ENCODE peak calls at places on chromosome 14, in eight cellular contexts. One of them, this sample, is unnamed.

GRCh38 chr14:93036652-93037341 is 78.9 kb downstream of the ITPK1 start:
- DNase-seq in progenitor cell of endocrine pancreas: no peak
- DNase-seq in fibroblast of villous mesenchyme: peak; percentile 32
- DNase-seq in HL-60: no peak
- DNase-seq in spleen: peak; percentile 63
- DNase-seq in stomach: no peak
- DNase-seq in AG10803: peak; percentile 38
- DNase-seq in epithelial cell of esophagus: no peak
- DNase-seq in this sample: no peak

GRCh38 chr14:90600619-90601018 is 203.8 kb downstream of the CALM1 start:
- DNase-seq in progenitor cell of endocrine pancreas: no peak
- DNase-seq in fibroblast of villous mesenchyme: no peak
- DNase-seq in HL-60: no peak
- DNase-seq in spleen: no peak
- DNase-seq in stomach: no peak
- DNase-seq in AG10803: no peak
- DNase-seq in epithelial cell of esophagus: no peak
- DNase-seq in this sample: no peak

GRCh38 chr14:70655110-70655826 is 13.6 kb downstream of the TTC9 start:
- DNase-seq in progenitor cell of endocrine pancreas: no peak
- DNase-seq in fibroblast of villous mesenchyme: no peak
- DNase-seq in HL-60: peak; percentile 84
- DNase-seq in spleen: peak; percentile 92
- DNase-seq in stomach: peak; percentile 34
- DNase-seq in AG10803: no peak
- DNase-seq in epithelial cell of esophagus: no peak
- DNase-seq in this sample: peak; percentile 24

GRCh38 chr14:78697341-78697740 is 527.2 kb downstream of the NRXN3 start:
- DNase-seq in progenitor cell of endocrine pancreas: no peak
- DNase-seq in fibroblast of villous mesenchyme: peak; percentile 11
- DNase-seq in HL-60: no peak
- DNase-seq in spleen: no peak
- DNase-seq in stomach: no peak
- DNase-seq in AG10803: peak; percentile 58
- DNase-seq in epithelial cell of esophagus: peak; percentile 29
- DNase-seq in this sample: no peak

GRCh38 chr14:64823305-64823985 is 56.3 kb downstream of the SPTB start:
- DNase-seq in progenitor cell of endocrine pancreas: peak; percentile 70
- DNase-seq in fibroblast of villous mesenchyme: peak; percentile 70
- DNase-seq in HL-60: peak; percentile 61
- DNase-seq in spleen: peak; percentile 92
- DNase-seq in stomach: peak; percentile 84
- DNase-seq in AG10803: peak; percentile 70
- DNase-seq in epithelial cell of esophagus: peak; percentile 71
- DNase-seq in this sample: peak; percentile 60

GRCh38 chr14:63342381-63342780 is 23.6 kb upstream of the GPHB5 start:
- DNase-seq in progenitor cell of endocrine pancreas: no peak
- DNase-seq in fibroblast of villous mesenchyme: no peak
- DNase-seq in HL-60: no peak
- DNase-seq in spleen: no peak
- DNase-seq in stomach: no peak
- DNase-seq in AG10803: peak; percentile 17
- DNase-seq in epithelial cell of esophagus: peak; percentile 24
- DNase-seq in this sample: no peak

GRCh38 chr14:75240781-75241180 is 37.8 kb upstream of the FOS start:
- DNase-seq in progenitor cell of endocrine pancreas: no peak
- DNase-seq in fibroblast of villous mesenchyme: no peak
- DNase-seq in HL-60: no peak
- DNase-seq in spleen: no peak
- DNase-seq in stomach: no peak
- DNase-seq in AG10803: no peak
- DNase-seq in epithelial cell of esophagus: no peak
- DNase-seq in this sample: no peak

GRCh38 chr14:50109342-50109741 is 7.0 kb downstream of the VCPKMT start:
- DNase-seq in progenitor cell of endocrine pancreas: no peak
- DNase-seq in fibroblast of villous mesenchyme: peak; percentile 22
- DNase-seq in HL-60: no peak
- DNase-seq in spleen: no peak
- DNase-seq in stomach: no peak
- DNase-seq in AG10803: peak; percentile 18
- DNase-seq in epithelial cell of esophagus: peak; percentile 20
- DNase-seq in this sample: no peak

GRCh38 chr14:106530031-106530422 is 1003.6 kb downstream of the TMEM121 start:
- DNase-seq in progenitor cell of endocrine pancreas: no peak
- DNase-seq in fibroblast of villous mesenchyme: no peak
- DNase-seq in HL-60: no peak
- DNase-seq in spleen: no peak
- DNase-seq in stomach: no peak
- DNase-seq in AG10803: no peak
- DNase-seq in epithelial cell of esophagus: no peak
- DNase-seq in this sample: no peak

GRCh38 chr14:106528717-106529116 is 1002.3 kb downstream of the TMEM121 start:
- DNase-seq in progenitor cell of endocrine pancreas: no peak
- DNase-seq in fibroblast of villous mesenchyme: no peak
- DNase-seq in HL-60: no peak
- DNase-seq in spleen: no peak
- DNase-seq in stomach: no peak
- DNase-seq in AG10803: no peak
- DNase-seq in epithelial cell of esophagus: no peak
- DNase-seq in this sample: no peak

DNA sequence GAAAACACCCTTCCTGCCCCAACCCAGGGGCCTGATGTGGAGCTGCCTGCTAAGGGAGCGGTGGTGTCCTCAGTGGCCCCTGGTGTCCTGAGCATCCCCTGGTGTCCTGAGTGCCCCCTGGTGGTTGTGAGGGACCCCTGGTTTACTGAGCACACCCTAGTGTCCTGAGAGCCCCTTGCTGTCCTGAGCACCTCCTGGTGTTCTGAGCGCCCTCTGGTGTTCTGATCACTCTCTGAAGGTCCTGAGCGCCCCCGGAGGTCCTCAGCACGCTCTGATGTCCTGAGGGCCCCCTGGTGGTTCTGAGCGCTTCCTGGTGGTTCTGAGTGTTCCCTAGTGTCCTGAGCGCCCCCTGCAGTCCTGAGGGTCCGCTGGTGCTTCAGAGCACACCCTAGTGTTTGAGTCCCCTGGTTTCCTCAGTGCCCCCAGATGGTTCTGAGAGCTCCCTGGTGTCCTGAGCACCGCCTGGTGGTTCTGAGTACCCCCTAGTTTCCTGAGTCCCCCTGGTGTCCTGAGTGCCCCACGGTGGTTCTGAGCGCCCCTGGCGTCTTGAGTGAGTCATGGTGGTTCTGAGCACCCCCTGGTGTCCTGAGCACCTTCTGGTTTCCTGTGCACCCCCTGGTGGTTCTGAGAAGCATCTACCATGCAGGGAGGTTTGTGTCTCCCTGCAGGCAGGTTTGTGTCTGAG is 1004.2 kb downstream of the TMEM121 start:
- DNase-seq in progenitor cell of endocrine pancreas: no peak
- DNase-seq in fibroblast of villous mesenchyme: no peak
- DNase-seq in HL-60: no peak
- DNase-seq in spleen: no peak
- DNase-seq in stomach: no peak
- DNase-seq in AG10803: no peak
- DNase-seq in epithelial cell of esophagus: no peak
- DNase-seq in this sample: peak; percentile 28
- TF ChIP-seq CTCF in progenitor cell of endocrine pancreas: no peak
- TF ChIP-seq CTCF in fibroblast of villous mesenchyme: no peak
- TF ChIP-seq CTCF in HL-60: no peak
- TF ChIP-seq CTCF in spleen: peak; percentile 10
- TF ChIP-seq CTCF in stomach: no peak
- TF ChIP-seq CTCF in AG10803: no peak
- TF ChIP-seq CTCF in epithelial cell of esophagus: no peak
- TF ChIP-seq CTCF in this sample: peak; percentile 32

GRCh38 chr14:96205059-96205993 is 687 bp downstream of the BDKRB2 start:
- DNase-seq in progenitor cell of endocrine pancreas: no peak
- DNase-seq in fibroblast of villous mesenchyme: no peak
- DNase-seq in HL-60: no peak
- DNase-seq in spleen: no peak
- DNase-seq in stomach: no peak
- DNase-seq in AG10803: no peak
- DNase-seq in epithelial cell of esophagus: peak; percentile 88
- DNase-seq in this sample: no peak

GRCh38 chr14:96205994-96206392 is 1.4 kb downstream of the BDKRB2 start:
- DNase-seq in progenitor cell of endocrine pancreas: no peak
- DNase-seq in fibroblast of villous mesenchyme: no peak
- DNase-seq in HL-60: peak; percentile 31
- DNase-seq in spleen: no peak
- DNase-seq in stomach: no peak
- DNase-seq in AG10803: peak; percentile 33
- DNase-seq in epithelial cell of esophagus: no peak
- DNase-seq in this sample: no peak

GRCh38 chr14:96204151-96205058 is at the start of gene BDKRB2:
- DNase-seq in progenitor cell of endocrine pancreas: peak; percentile 51
- DNase-seq in fibroblast of villous mesenchyme: peak; percentile 90
- DNase-seq in HL-60: peak; percentile 38
- DNase-seq in spleen: peak; percentile 74
- DNase-seq in stomach: peak; percentile 72
- DNase-seq in AG10803: peak; percentile 78
- DNase-seq in epithelial cell of esophagus: peak; percentile 87
- DNase-seq in this sample: no peak

GRCh38 chr14:96207686-96208085 is 3.0 kb downstream of the BDKRB2 start:
- DNase-seq in progenitor cell of endocrine pancreas: no peak
- DNase-seq in fibroblast of villous mesenchyme: no peak
- DNase-seq in HL-60: no peak
- DNase-seq in spleen: no peak
- DNase-seq in stomach: no peak
- DNase-seq in AG10803: no peak
- DNase-seq in epithelial cell of esophagus: peak; percentile 70
- DNase-seq in this sample: no peak

DNA sequence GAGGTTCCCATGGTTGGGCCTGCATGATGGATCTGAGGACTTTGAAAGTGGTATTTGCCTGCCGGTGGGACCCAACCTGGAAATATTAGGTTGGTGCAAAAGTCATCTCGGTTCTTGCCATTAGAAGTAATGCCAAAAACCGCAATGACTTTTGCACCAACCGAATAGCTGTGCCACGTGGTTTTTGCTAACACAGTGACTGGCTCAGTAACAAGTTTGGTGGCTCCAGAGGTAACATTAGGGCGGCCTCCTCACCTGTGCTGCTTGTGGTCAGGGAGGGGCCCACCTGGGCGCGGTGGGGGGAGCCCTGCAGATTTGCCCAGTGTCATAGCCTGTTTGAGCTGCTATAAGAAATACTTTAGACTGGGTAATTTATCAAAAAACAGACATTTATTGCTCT is 1.8 kb downstream of the BDKRB2 start:
- DNase-seq in progenitor cell of endocrine pancreas: no peak
- DNase-seq in fibroblast of villous mesenchyme: no peak
- DNase-seq in HL-60: no peak
- DNase-seq in spleen: no peak
- DNase-seq in stomach: no peak
- DNase-seq in AG10803: no peak
- DNase-seq in epithelial cell of esophagus: peak; percentile 39
- DNase-seq in this sample: no peak
- TF ChIP-seq CTCF in progenitor cell of endocrine pancreas: no peak
- TF ChIP-seq CTCF in fibroblast of villous mesenchyme: no peak
- TF ChIP-seq CTCF in HL-60: no peak
- TF ChIP-seq CTCF in spleen: no peak
- TF ChIP-seq CTCF in stomach: no peak
- TF ChIP-seq CTCF in AG10803: no peak
- TF ChIP-seq CTCF in epithelial cell of esophagus: no peak
- TF ChIP-seq CTCF in this sample: no peak

DNA sequence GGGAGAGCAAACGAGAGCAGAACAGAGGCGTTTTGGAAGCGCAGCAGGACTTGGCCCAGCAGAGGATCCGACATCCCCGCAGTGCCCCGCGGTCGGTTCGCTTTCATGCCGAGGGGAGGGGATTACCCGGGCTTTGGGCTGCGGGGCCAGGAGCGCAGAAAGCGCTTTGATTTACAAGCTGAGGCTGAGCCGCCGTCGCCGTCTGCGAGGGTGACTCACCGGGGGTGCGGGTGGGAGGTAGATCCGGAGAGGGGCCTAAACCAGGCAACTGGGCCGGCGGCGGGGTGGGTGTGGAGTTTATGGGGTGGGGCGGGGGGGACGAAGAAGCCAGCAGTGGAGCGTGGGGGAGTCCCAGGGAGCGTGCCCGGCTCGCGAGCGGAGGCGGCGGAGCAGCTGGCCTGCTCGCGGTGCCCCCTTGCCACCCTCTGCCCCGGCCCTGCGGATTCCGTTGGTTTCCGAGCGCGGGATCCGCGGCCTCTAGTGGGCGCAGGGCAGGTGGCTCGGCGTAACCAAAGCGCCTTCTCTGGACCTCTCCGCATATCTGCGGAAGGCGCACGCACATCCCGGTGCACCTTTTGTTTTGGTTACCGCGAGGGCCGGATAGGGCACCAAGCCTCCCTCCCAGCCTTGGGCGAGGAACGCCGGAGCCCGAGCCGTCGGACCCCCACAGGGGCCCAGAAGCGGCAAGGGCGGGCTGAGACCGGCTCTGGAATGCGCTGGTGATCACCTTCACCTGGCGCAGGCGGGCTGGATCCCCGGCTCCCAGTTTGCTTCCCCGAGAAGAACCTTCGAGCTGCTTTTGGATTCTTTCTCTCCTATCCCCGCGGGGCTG is 2.6 kb downstream of the SIX4 start:
- DNase-seq in progenitor cell of endocrine pancreas: peak; percentile 37
- DNase-seq in fibroblast of villous mesenchyme: peak; percentile 55
- DNase-seq in HL-60: peak; percentile 25
- DNase-seq in spleen: peak; percentile 79
- DNase-seq in stomach: peak; percentile 44
- DNase-seq in AG10803: peak; percentile 40
- DNase-seq in epithelial cell of esophagus: peak; percentile 65
- DNase-seq in this sample: peak; percentile 44
- TF ChIP-seq CTCF in progenitor cell of endocrine pancreas: peak; percentile 64
- TF ChIP-seq CTCF in fibroblast of villous mesenchyme: peak; percentile 37
- TF ChIP-seq CTCF in HL-60: peak; percentile 11
- TF ChIP-seq CTCF in spleen: no peak
- TF ChIP-seq CTCF in stomach: no peak
- TF ChIP-seq CTCF in AG10803: peak; percentile 43
- TF ChIP-seq CTCF in epithelial cell of esophagus: peak; percentile 45
- TF ChIP-seq CTCF in this sample: no peak

GRCh38 chr14:54805080-54805479 is 97.5 kb downstream of the GCH1 start:
- DNase-seq in progenitor cell of endocrine pancreas: no peak
- DNase-seq in fibroblast of villous mesenchyme: peak; percentile 3
- DNase-seq in HL-60: no peak
- DNase-seq in spleen: no peak
- DNase-seq in stomach: no peak
- DNase-seq in AG10803: peak; percentile 16
- DNase-seq in epithelial cell of esophagus: no peak
- DNase-seq in this sample: no peak

GRCh38 chr14:54806616-54807015 is 96.0 kb downstream of the GCH1 start:
- DNase-seq in progenitor cell of endocrine pancreas: no peak
- DNase-seq in fibroblast of villous mesenchyme: no peak
- DNase-seq in HL-60: no peak
- DNase-seq in spleen: no peak
- DNase-seq in stomach: no peak
- DNase-seq in AG10803: no peak
- DNase-seq in epithelial cell of esophagus: no peak
- DNase-seq in this sample: no peak

GRCh38 chr14:54804720-54805060 is 97.9 kb downstream of the GCH1 start:
- DNase-seq in progenitor cell of endocrine pancreas: no peak
- DNase-seq in fibroblast of villous mesenchyme: no peak
- DNase-seq in HL-60: no peak
- DNase-seq in spleen: no peak
- DNase-seq in stomach: no peak
- DNase-seq in AG10803: no peak
- DNase-seq in epithelial cell of esophagus: peak; percentile 83
- DNase-seq in this sample: no peak

GRCh38 chr14:54803926-54804719 is 98.5 kb downstream of the GCH1 start:
- DNase-seq in progenitor cell of endocrine pancreas: no peak
- DNase-seq in fibroblast of villous mesenchyme: no peak
- DNase-seq in HL-60: no peak
- DNase-seq in spleen: no peak
- DNase-seq in stomach: no peak
- DNase-seq in AG10803: no peak
- DNase-seq in epithelial cell of esophagus: no peak
- DNase-seq in this sample: no peak

DNA sequence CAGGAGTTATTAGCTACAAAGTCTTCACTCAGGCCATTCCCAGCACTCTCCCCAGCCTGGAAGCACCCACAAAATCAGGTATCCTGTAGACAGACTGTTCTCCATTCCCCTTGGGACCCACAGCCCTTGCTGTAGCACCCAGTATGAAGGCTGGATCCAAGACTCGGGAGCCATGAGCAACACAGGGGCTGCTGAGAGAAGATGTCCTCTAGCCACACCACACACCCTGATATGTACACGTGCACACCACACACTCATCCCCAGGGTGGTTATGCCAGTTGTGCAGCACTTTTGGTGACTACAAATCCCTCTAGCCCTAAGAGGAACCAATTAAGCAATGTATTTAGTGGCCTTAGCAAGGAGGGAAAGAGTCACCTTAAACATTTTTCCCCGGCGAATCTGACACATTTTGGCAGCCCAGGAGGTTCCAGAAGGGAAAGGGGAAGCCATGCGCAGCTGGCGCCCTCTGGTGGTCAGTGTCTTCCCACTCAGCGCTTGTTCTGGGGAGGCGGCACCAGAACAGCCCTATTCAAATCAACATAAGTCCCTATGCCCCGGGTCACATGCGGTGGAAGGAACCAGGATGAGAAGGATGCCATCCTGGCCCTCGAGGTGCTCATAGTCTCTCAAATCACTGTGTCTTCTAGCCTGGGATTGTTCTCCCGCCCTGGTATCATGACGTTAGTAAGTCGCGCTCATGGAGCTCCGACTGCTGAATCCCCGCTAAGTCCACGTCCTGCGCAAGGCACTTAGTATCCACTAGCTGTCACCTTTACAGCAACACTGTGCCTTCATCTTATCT is 96.9 kb downstream of the GCH1 start:
- DNase-seq in progenitor cell of endocrine pancreas: peak; percentile 77
- DNase-seq in fibroblast of villous mesenchyme: peak; percentile 77
- DNase-seq in HL-60: peak; percentile 64
- DNase-seq in spleen: peak; percentile 91
- DNase-seq in stomach: peak; percentile 80
- DNase-seq in AG10803: peak; percentile 75
- DNase-seq in epithelial cell of esophagus: peak; percentile 84
- DNase-seq in this sample: peak; percentile 52
- TF ChIP-seq CTCF in progenitor cell of endocrine pancreas: peak; percentile 98
- TF ChIP-seq CTCF in fibroblast of villous mesenchyme: peak; percentile 97
- TF ChIP-seq CTCF in HL-60: peak; percentile 77
- TF ChIP-seq CTCF in spleen: peak; percentile 85
- TF ChIP-seq CTCF in stomach: no peak
- TF ChIP-seq CTCF in AG10803: peak; percentile 96
- TF ChIP-seq CTCF in epithelial cell of esophagus: peak; percentile 95
- TF ChIP-seq CTCF in this sample: peak; percentile 93